ENCODE peak calls at places on chromosome 11, in nine cellular contexts. O is caudate nucleus, J is iris pigment epithelial cell, D is NCI-H510A, Z is posterior cingulate gyrus, Q is A549, H is COR-L47, X is HS-5, M is mucosa of descending colon. I is an unnamed sample.

GRCh38 chr11:134579709-134580634 is 167.9 kb upstream of the B3GAT1 start:
- DNase-seq in D (no peak), O (no peak), X (no peak), M (no peak), Q (no peak), J (no peak), Z (no peak), H (peak; percentile 54), I (no peak)

GRCh38 chr11:11667056-11667455 is 45.3 kb upstream of the GALNT18 start:
- DNase-seq in M (no peak), D (no peak), Q (no peak), O (no peak), Z (no peak), H (no peak), J (no peak), X (no peak), I (no peak)

GRCh38 chr11:2699185-2699530 is 636 bp downstream of the KCNQ1OT1 start:
- DNase-seq in Q (peak; percentile 35), J (peak; percentile 18), O (no peak), M (no peak), Z (peak; percentile 71), H (no peak), X (no peak), D (no peak), I (no peak)

GRCh38 chr11:114846040-114846791 is 167.9 kb downstream of the NXPE2 start:
- DNase-seq in D (peak; percentile 13), H (peak; percentile 8), Q (no peak), O (no peak), J (no peak), Z (peak; percentile 91), M (no peak), X (no peak), I (no peak)

GRCh38 chr11:76649964-76650363 is 20.6 kb downstream of the LRRC32 start:
- DNase-seq in Q (no peak), J (no peak), M (no peak), H (no peak), O (no peak), D (no peak), Z (no peak), X (no peak), I (no peak)

GRCh38 chr11:69642913-69643632 is 2.1 kb downstream of the CCND1 start:
- DNase-seq in O (peak; percentile 46), X (no peak), Z (peak; percentile 92), J (peak; percentile 73), D (no peak), H (peak; percentile 60), Q (peak; percentile 55), M (peak; percentile 87), I (peak; percentile 94)

GRCh38 chr11:121418625-121419114 is 33.4 kb upstream of the SORL1 start:
- DNase-seq in O (no peak), H (no peak), X (no peak), J (no peak), M (no peak), Z (no peak), Q (no peak), D (no peak), I (no peak)

GRCh38 chr11:94845622-94846021 is 77.5 kb downstream of the AMOTL1 start:
- DNase-seq in J (peak; percentile 32), X (no peak), Q (no peak), D (no peak), M (no peak), O (no peak), H (no peak), Z (no peak), I (no peak)

GRCh38 chr11:10916674-10917073 is 58.8 kb upstream of the ZBED5 start:
- DNase-seq in J (peak; percentile 65), D (no peak), X (no peak), O (no peak), M (no peak), H (no peak), Z (no peak), Q (no peak), I (no peak)

GRCh38 chr11:83573097-83573496 is 286.9 kb upstream of the CCDC90B start:
- DNase-seq in Q (no peak), Z (no peak), D (no peak), J (peak; percentile 72), O (no peak), M (no peak), H (no peak), X (peak; percentile 53), I (no peak)

GRCh38 chr11:120841074-120841473 is 182.8 kb upstream of the TBCEL start:
- DNase-seq in H (no peak), D (no peak), O (no peak), X (no peak), J (no peak), M (no peak), Z (no peak), Q (no peak), I (no peak)

GRCh38 chr11:124511739-124512138 is 31.7 kb downstream of the OR8B12 start:
- DNase-seq in X (no peak), H (no peak), M (no peak), Q (no peak), D (no peak), J (no peak), O (no peak), Z (no peak), I (no peak)

GRCh38 chr11:44212128-44212527 is 97.8 kb downstream of the ALX4 start:
- DNase-seq in Z (no peak), Q (no peak), H (no peak), O (no peak), D (no peak), M (no peak), J (no peak), X (no peak), I (no peak)